ENCODE peak calls at places on chromosomes 11 and 22, in ten cellular contexts. P, V, G, Y, Z, E, B, O, C and I are unnamed samples.

GRCh38 chr11:60891103-60891741 is 15.2 kb downstream of the PRPF19 start:
- DNase-seq in P (no peak), V (no peak), G (no peak), Y (peak), Z (no peak), E (no peak), B (no peak), O (no peak), C (no peak), I (no peak)

GRCh38 chr22:37485714-37486223 is 415 bp downstream of the MFNG start:
- DNase-seq in P (no peak), V (no peak), G (no peak), Y (no peak), Z (no peak), E (no peak), B (no peak), O (peak), C (no peak), I (no peak)

GRCh38 chr11:4683020-4683419 is 14.6 kb downstream of the OR51E2 start:
- DNase-seq in P (no peak), V (no peak), G (no peak), Y (peak), Z (no peak), E (no peak), B (no peak), O (no peak), C (peak), I (peak)

GRCh38 chr11:75339685-75340409 is 11.6 kb downstream of the ARRB1 start:
- DNase-seq in P (no peak), V (no peak), G (no peak), Y (no peak), Z (no peak), E (no peak), B (no peak), O (no peak), C (no peak), I (peak)

GRCh38 chr11:87223816-87224215 is 186.1 kb downstream of the TMEM135 start:
- DNase-seq in P (no peak), V (no peak), G (no peak), Y (peak), Z (no peak), E (no peak), B (no peak), O (no peak), C (peak), I (peak)

GRCh38 chr11:63290285-63290684 is 46.9 kb upstream of the SLC22A25 start:
- DNase-seq in P (no peak), V (no peak), G (no peak), Y (no peak), Z (no peak), E (no peak), B (no peak), O (no peak), C (no peak), I (no peak)

GRCh38 chr11:110182886-110183285 is 89.7 kb downstream of the ZC3H12C start:
- DNase-seq in P (no peak), V (no peak), G (peak), Y (peak), Z (no peak), E (no peak), B (no peak), O (no peak), C (peak), I (peak)

GRCh38 chr11:44602810-44603410 is 37.4 kb downstream of the CD82 start:
- DNase-seq in P (no peak), V (no peak), G (no peak), Y (no peak), Z (no peak), E (no peak), B (no peak), O (no peak), C (no peak), I (no peak)

GRCh38 chr11:27350503-27350902 is 12.5 kb downstream of the CCDC34 start:
- DNase-seq in P (no peak), V (no peak), G (no peak), Y (no peak), Z (no peak), E (no peak), B (no peak), O (no peak), C (peak), I (peak)

GRCh38 chr11:26905368-26905767 is 88.5 kb upstream of the FIBIN start:
- DNase-seq in P (no peak), V (no peak), G (no peak), Y (peak), Z (no peak), E (no peak), B (no peak), O (no peak), C (peak), I (peak)

GRCh38 chr22:37169947-37170688 is 17.9 kb downstream of the C1QTNF6 start:
- DNase-seq in P (no peak), V (no peak), G (no peak), Y (no peak), Z (no peak), E (no peak), B (no peak), O (no peak), C (no peak), I (no peak)